ENCODE peak calls at places on chromosomes 7 and 10, in seven cellular contexts. C, K, M, F, G, P and T are unnamed samples.

GRCh38 chr10:127157506-127158205 is 38.7 kb downstream of the INSYN2A start:
- DNase-seq in C (no peak), K (no peak), M (no peak), F (no peak), G (no peak), P (no peak), T (peak)

GRCh38 chr7:74013539-74014272 is 14.3 kb upstream of the ELN start:
- DNase-seq in C (no peak), K (no peak), M (no peak), F (no peak), G (no peak), P (no peak), T (no peak)

GRCh38 chr7:2938514-2939192 is 94.5 kb upstream of the GNA12 start:
- DNase-seq in C (no peak), K (peak), M (no peak), F (no peak), G (no peak), P (peak), T (no peak)

GRCh38 chr7:130021105-130021834 is 29.9 kb downstream of the ZC3HC1 start:
- DNase-seq in C (no peak), K (no peak), M (peak), F (peak), G (no peak), P (peak), T (no peak)

GRCh38 chr7:124101173-124101768 is 68.4 kb upstream of the TMEM229A start:
- DNase-seq in C (no peak), K (no peak), M (peak), F (no peak), G (no peak), P (no peak), T (peak)

GRCh38 chr7:23558303-23558702 is 26.5 kb upstream of the TRA2A start:
- DNase-seq in C (no peak), K (no peak), M (no peak), F (no peak), G (no peak), P (no peak), T (no peak)

GRCh38 chr10:70711911-70712310 is 39.6 kb downstream of the ADAMTS14 start:
- DNase-seq in C (no peak), K (no peak), M (no peak), F (no peak), G (no peak), P (no peak), T (no peak)

GRCh38 chr10:77315511-77316129 is 322.0 kb downstream of the KCNMA1 start:
- DNase-seq in C (no peak), K (no peak), M (no peak), F (no peak), G (no peak), P (no peak), T (no peak)

GRCh38 chr7:137167609-137168008 is 175.9 kb downstream of the PTN start:
- DNase-seq in C (no peak), K (no peak), M (no peak), F (no peak), G (no peak), P (no peak), T (no peak)

GRCh38 chr10:62744136-62744535 is 60.4 kb upstream of the ADO start:
- DNase-seq in C (no peak), K (no peak), M (no peak), F (no peak), G (no peak), P (no peak), T (peak)

GRCh38 chr7:137996386-137996851 is 5.5 kb downstream of the CREB3L2 start:
- DNase-seq in C (no peak), K (no peak), M (no peak), F (peak), G (no peak), P (peak), T (peak)

GRCh38 chr10:31745612-31746376 is 182.8 kb downstream of the ARHGAP12 start:
- DNase-seq in C (no peak), K (no peak), M (no peak), F (no peak), G (no peak), P (no peak), T (peak)

GRCh38 chr10:115093286-115093775 is at the start of gene ATRNL1:
- DNase-seq in C (no peak), K (no peak), M (peak), F (peak), G (peak), P (peak), T (no peak)

GRCh38 chr10:59880019-59880717 is 26.2 kb downstream of the CCDC6 start:
- DNase-seq in C (no peak), K (no peak), M (no peak), F (no peak), G (no peak), P (no peak), T (no peak)

GRCh38 chr7:153682628-153683027 is 369.6 kb upstream of the DPP6 start:
- DNase-seq in C (no peak), K (no peak), M (peak), F (no peak), G (no peak), P (no peak), T (no peak)

GRCh38 chr10:99084161-99084560 is 151.5 kb downstream of the HPSE2 start:
- DNase-seq in C (no peak), K (no peak), M (no peak), F (no peak), G (no peak), P (no peak), T (no peak)

GRCh38 chr10:73110345-73110849 is at the start of gene NUDT13:
- DNase-seq in C (peak), K (no peak), M (peak), F (peak), G (peak), P (peak), T (peak)

GRCh38 chr7:133255461-133255860 is 2.6 kb downstream of the EXOC4 start:
- DNase-seq in C (no peak), K (no peak), M (no peak), F (no peak), G (no peak), P (no peak), T (peak)

GRCh38 chr10:1870491-1870890 is 133.2 kb upstream of the ADARB2 start:
- DNase-seq in C (no peak), K (no peak), M (no peak), F (no peak), G (no peak), P (no peak), T (no peak)

GRCh38 chr10:119362122-119362521 is 154.8 kb downstream of the GRK5 start:
- DNase-seq in C (no peak), K (no peak), M (no peak), F (peak), G (no peak), P (no peak), T (no peak)

GRCh38 chr10:58320351-58321065 is 14.3 kb upstream of the UBE2D1 start:
- DNase-seq in C (no peak), K (no peak), M (no peak), F (no peak), G (no peak), P (no peak), T (no peak)

GRCh38 chr10:65827344-65827743 is 1098.5 kb upstream of the LRRTM3 start:
- DNase-seq in C (no peak), K (no peak), M (no peak), F (no peak), G (no peak), P (no peak), T (no peak)

GRCh38 chr7:90271753-90272152 is 26.8 kb downstream of the CFAP69 start:
- DNase-seq in C (no peak), K (no peak), M (no peak), F (no peak), G (no peak), P (no peak), T (peak)

GRCh38 chr10:119947325-119947724 is 54.8 kb downstream of the SEC23IP start:
- DNase-seq in C (no peak), K (no peak), M (no peak), F (no peak), G (no peak), P (no peak), T (peak)

GRCh38 chr7:100864263-100864845 is 2.8 kb upstream of the TRIP6 start:
- DNase-seq in C (no peak), K (no peak), M (no peak), F (no peak), G (no peak), P (no peak), T (no peak)

GRCh38 chr7:142948603-142949002 is 9.3 kb downstream of the LLCFC1 start:
- DNase-seq in C (no peak), K (peak), M (no peak), F (no peak), G (no peak), P (no peak), T (no peak)

GRCh38 chr7:142942746-142943145 is 3.5 kb downstream of the LLCFC1 start:
- DNase-seq in C (no peak), K (peak), M (no peak), F (no peak), G (no peak), P (no peak), T (no peak)

GRCh38 chr7:142941541-142941940 is 2.3 kb downstream of the LLCFC1 start:
- DNase-seq in C (no peak), K (peak), M (no peak), F (no peak), G (no peak), P (no peak), T (no peak)

GRCh38 chr7:142943706-142944268 is 4.5 kb downstream of the LLCFC1 start:
- DNase-seq in C (no peak), K (peak), M (no peak), F (no peak), G (no peak), P (no peak), T (no peak)

GRCh38 chr7:142945001-142945400 is 5.7 kb downstream of the LLCFC1 start:
- DNase-seq in C (no peak), K (peak), M (no peak), F (no peak), G (no peak), P (no peak), T (no peak)
- TF ChIP-seq POLR2A in C (no peak), K (no peak), M (no peak), F (no peak), G (no peak), P (no peak), T (no peak)

DNA sequence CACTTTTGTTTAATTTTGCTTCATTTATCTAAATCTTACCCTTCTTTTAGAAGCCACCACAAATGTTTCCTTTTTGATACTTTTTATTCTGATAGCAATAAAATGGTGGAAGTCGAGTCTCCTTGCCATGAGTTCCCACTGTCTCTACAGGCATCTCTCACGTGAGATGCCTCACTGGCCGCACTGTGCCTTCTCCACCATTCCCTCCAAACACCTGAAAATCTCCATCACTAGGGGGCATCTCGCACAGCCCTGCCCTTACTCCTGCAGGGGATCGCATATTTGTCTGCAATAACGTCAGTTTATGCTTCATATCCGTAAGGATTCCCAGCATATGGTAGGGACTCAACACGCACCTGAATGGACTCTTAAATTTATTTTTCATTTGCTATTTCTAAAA is 56.3 kb upstream of the NCAPG2 start:
- DNase-seq in C (no peak), K (no peak), M (no peak), F (no peak), G (no peak), P (no peak), T (no peak)
- TF ChIP-seq POLR2A in C (no peak), K (no peak), M (no peak), F (no peak), G (no peak), P (no peak), T (no peak)

DNA sequence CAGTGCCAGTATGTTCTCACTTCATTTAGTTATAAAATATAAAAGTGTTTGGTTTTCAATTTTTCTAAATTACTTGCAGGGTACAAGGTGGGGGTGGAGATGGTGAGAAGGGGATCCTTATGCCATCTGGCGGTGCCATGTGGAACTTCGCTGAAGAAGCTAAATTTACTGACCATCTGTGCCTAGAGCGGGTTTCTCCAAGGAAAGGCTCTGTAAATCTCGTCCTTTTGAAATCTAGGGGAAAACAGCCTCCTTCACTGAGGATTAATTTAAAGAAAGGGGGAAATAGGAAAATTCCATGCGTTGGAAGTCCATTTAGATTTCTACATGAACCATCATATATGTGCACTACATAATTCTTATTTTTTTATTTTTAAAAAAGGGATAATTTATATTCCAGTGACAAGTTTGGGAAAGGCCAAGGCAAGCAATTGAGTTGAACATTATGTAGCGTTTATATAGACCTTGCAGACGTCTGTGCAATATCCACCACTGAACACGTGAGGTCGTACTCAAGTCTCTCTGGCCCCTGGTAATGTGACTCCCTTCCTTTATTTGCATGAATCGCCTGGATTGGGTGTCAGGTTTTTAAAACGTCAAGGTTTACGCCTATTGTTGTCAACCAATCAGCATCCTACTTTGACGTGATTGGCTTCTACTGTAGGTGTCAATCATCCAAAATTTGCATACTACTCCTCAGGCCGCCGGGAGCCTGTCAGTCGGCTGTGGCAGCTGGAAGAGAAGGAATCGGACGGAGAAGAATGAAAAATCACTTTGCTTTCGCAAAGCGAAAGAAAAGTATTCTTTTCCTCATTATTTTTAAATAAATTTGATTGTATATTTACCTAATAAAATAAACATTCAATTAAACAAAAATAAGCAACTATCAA is 297.1 kb upstream of the NFE2L3 start:
- DNase-seq in C (peak), K (peak), M (peak), F (no peak), G (peak), P (peak), T (peak)
- TF ChIP-seq POLR2A in C (peak), K (peak), M (no peak), F (no peak), G (no peak), P (peak), T (peak)

GRCh38 chr10:86533328-86533727 is 11.7 kb upstream of the WAPL start:
- DNase-seq in C (no peak), K (no peak), M (no peak), F (no peak), G (no peak), P (no peak), T (no peak)

GRCh38 chr10:86536294-86536861 is 14.8 kb upstream of the WAPL start:
- DNase-seq in C (no peak), K (no peak), M (no peak), F (peak), G (no peak), P (no peak), T (no peak)

GRCh38 chr10:86538547-86538946 is 17.0 kb upstream of the WAPL start:
- DNase-seq in C (no peak), K (peak), M (peak), F (no peak), G (no peak), P (no peak), T (no peak)

GRCh38 chr10:86535057-86535882 is 13.7 kb upstream of the WAPL start:
- DNase-seq in C (peak), K (peak), M (peak), F (peak), G (peak), P (peak), T (no peak)
- TF ChIP-seq POLR2A in C (no peak), K (no peak), M (no peak), F (no peak), G (no peak), P (peak), T (no peak)

GRCh38 chr7:44884553-44885393 is 557 bp downstream of the PURB start:
- DNase-seq in C (no peak), K (peak), M (peak), F (peak), G (peak), P (peak), T (peak)
- TF ChIP-seq POLR2A in C (no peak), K (no peak), M (no peak), F (no peak), G (no peak), P (peak), T (peak)

DNA sequence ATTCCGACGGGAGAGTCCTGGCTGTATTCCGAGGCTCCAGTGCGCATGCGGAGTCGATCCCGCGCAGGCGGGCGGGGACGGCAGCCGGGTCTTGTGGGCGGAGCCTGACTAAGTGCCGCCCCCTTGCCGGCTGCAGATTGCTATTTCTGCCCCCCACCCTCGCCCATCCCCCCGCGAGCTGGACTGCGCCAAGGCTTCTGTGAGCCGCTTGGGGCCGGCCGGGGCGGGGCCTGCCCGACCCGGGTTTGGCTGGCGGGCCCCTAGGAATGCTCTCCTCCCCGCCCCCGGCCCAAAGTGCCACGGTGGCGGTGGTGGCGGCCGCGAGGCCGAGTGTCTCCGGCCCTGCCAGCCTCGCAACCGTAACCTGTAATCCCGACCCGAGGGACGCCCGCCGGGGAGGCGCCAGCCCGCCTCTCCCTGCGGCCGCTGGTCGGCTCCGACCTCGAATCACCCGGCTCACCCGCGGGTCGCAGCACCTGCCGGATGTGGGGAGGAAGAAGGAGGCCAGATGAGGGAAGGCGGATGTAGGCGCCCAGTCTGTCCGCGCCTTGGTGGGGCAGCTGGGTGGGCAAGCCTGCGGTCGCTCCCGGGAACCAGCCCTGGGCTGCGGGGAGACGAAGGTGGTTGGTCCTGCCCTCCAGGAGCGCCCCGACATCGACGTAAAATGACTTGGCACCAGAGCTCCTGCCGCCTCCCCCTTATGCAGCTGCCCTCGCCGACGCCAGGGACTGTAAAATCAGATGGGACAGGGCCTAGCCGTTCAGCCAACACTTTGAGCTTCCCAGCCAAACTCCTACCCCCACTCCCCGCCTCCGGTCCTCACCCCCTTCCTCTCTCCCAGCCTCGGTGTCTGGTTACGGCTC is 607 bp upstream of the KAZALD1 start:
- DNase-seq in C (peak), K (peak), M (peak), F (peak), G (peak), P (peak), T (peak)
- TF ChIP-seq POLR2A in C (peak), K (no peak), M (no peak), F (no peak), G (no peak), P (peak), T (peak)